ENCODE peak calls at places on chromosomes 1 and 21, in nine cellular contexts. X is Panc1; U is CD8-positive, alpha-beta T cell; Q is astrocyte; T is cardiac muscle cell; E is right cardiac atrium; W is sigmoid colon; P is GM23248; I is upper lobe of right lung. C is an unnamed sample.

GRCh38 chr1:24472527-24473251 is 29.9 kb upstream of the RCAN3 start:
- DNase-seq in X (no peak), U (no peak), Q (no peak), T (peak; percentile 53), E (no peak), W (no peak), P (no peak), I (no peak), C (no peak)

GRCh38 chr1:61397495-61397894 is 315.1 kb downstream of the NFIA start:
- DNase-seq in X (no peak), U (no peak), Q (no peak), T (no peak), E (no peak), W (no peak), P (no peak), I (no peak), C (no peak)

GRCh38 chr1:211553549-211553948 is 25.4 kb downstream of the SLC30A1 start:
- DNase-seq in X (no peak), U (no peak), Q (no peak), T (no peak), E (no peak), W (no peak), P (no peak), I (no peak), C (no peak)

GRCh38 chr1:219443763-219444162 is 169.1 kb downstream of the ZC3H11B start:
- DNase-seq in X (no peak), U (no peak), Q (peak; percentile 42), T (no peak), E (no peak), W (no peak), P (peak; percentile 80), I (no peak), C (no peak)

GRCh38 chr1:40184193-40184592 is 23.0 kb downstream of the RLF start:
- DNase-seq in X (no peak), U (no peak), Q (no peak), T (no peak), E (no peak), W (no peak), P (no peak), I (no peak), C (no peak)

GRCh38 chr1:231200417-231201031 is 38.7 kb downstream of the TRIM67 start:
- DNase-seq in X (no peak), U (no peak), Q (peak; percentile 11), T (peak; percentile 72), E (no peak), W (no peak), P (peak; percentile 62), I (no peak), C (no peak)

GRCh38 chr1:1907098-1907736 is 7.8 kb upstream of the CALML6 start:
- DNase-seq in X (no peak), U (peak; percentile 48), Q (no peak), T (no peak), E (peak; percentile 76), W (no peak), P (peak; percentile 22), I (peak; percentile 65), C (no peak)

GRCh38 chr1:155052412-155053400 is 1.6 kb downstream of the ADAM15 start:
- DNase-seq in X (no peak), U (no peak), Q (no peak), T (no peak), E (peak; percentile 79), W (no peak), P (peak; percentile 37), I (no peak), C (peak; percentile 83)

GRCh38 chr1:41381691-41382530 is 20.7 kb downstream of the FOXO6 start:
- DNase-seq in X (no peak), U (peak; percentile 57), Q (no peak), T (peak; percentile 65), E (peak; percentile 84), W (peak; percentile 83), P (peak; percentile 65), I (peak; percentile 84), C (no peak)

GRCh38 chr1:214476229-214476957 is 75.0 kb downstream of the PTPN14 start:
- DNase-seq in X (no peak), U (no peak), Q (peak; percentile 59), T (no peak), E (no peak), W (no peak), P (peak; percentile 31), I (no peak), C (peak; percentile 26)

GRCh38 chr1:39238476-39238875 is 34.0 kb downstream of the MACF1 start:
- DNase-seq in X (no peak), U (no peak), Q (peak; percentile 83), T (peak; percentile 96), E (peak; percentile 61), W (no peak), P (peak; percentile 89), I (no peak), C (peak; percentile 70)

GRCh38 chr1:201870397-201870796 is 18.3 kb upstream of the SHISA4 start:
- DNase-seq in X (no peak), U (no peak), Q (peak; percentile 89), T (no peak), E (no peak), W (no peak), P (peak; percentile 47), I (no peak), C (no peak)

GRCh38 chr1:246588322-246588721 is 22.1 kb downstream of the CNST start:
- DNase-seq in X (no peak), U (no peak), Q (peak; percentile 61), T (no peak), E (no peak), W (no peak), P (peak; percentile 89), I (no peak), C (no peak)

GRCh38 chr1:246591047-246591446 is 24.8 kb downstream of the CNST start:
- DNase-seq in X (no peak), U (no peak), Q (no peak), T (no peak), E (no peak), W (no peak), P (no peak), I (no peak), C (no peak)

GRCh38 chr1:246591958-246592357 is 25.7 kb downstream of the CNST start:
- DNase-seq in X (no peak), U (no peak), Q (no peak), T (no peak), E (no peak), W (no peak), P (peak; percentile 39), I (no peak), C (no peak)

GRCh38 chr1:246592695-246593094 is 26.4 kb downstream of the CNST start:
- DNase-seq in X (no peak), U (no peak), Q (peak; percentile 94), T (peak; percentile 97), E (no peak), W (no peak), P (peak; percentile 96), I (no peak), C (no peak)

GRCh38 chr1:246591504-246591903 is 25.2 kb downstream of the CNST start:
- DNase-seq in X (no peak), U (no peak), Q (no peak), T (no peak), E (no peak), W (no peak), P (no peak), I (no peak), C (no peak)
- H3K4me1 ChIP-seq in X (no peaks in the 10 kb centered on the region), U (peaks cover 22% of the 10 kb centered on the region), Q (peaks cover 23% of the 10 kb centered on the region), T (no peaks in the 10 kb centered on the region), E (no peaks in the 10 kb centered on the region), W (peaks cover 60% of the 10 kb centered on the region), P (peaks cover 86% of the 10 kb centered on the region), I (peaks cover 15% of the 10 kb centered on the region), C (no peaks in the 10 kb centered on the region)

DNA sequence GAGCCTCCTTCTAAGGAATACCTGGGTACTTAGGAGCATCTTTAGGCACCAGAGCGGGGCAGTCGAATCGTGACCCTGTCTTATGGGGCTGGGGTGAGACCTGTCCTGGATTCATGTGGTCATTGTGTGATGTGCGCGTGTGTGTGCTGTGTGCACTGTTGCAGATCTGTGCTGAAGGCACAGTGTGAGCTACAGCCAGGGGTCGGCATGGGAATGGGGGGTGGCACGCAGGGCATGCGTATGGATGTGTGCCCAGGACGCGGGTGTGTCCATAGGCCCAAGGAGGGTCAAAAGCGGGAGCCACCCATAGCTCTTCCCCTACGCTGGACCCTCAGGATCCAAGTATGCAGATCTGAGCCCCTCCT is 14.6 kb downstream of the PTPRF start:
- DNase-seq in X (no peak), U (no peak), Q (no peak), T (no peak), E (no peak), W (no peak), P (no peak), I (no peak), C (no peak)
- H3K4me1 ChIP-seq in X (no peaks in the 10 kb centered on the region), U (no peaks in the 10 kb centered on the region), Q (peaks cover 3% of the 10 kb centered on the region), T (peaks cover 39% of the 10 kb centered on the region), E (peaks cover 4% of the 10 kb centered on the region), W (peaks cover 67% of the 10 kb centered on the region), P (no peaks in the 10 kb centered on the region), I (peaks cover 24% of the 10 kb centered on the region), C (peaks cover 21% of the 10 kb centered on the region)

GRCh38 chr1:89810880-89811279 is 10.0 kb upstream of the LRRC8D start:
- DNase-seq in X (no peak), U (no peak), Q (no peak), T (no peak), E (no peak), W (no peak), P (peak; percentile 7), I (no peak), C (no peak)

GRCh38 chr1:89808429-89809117 is 12.3 kb upstream of the LRRC8D start:
- DNase-seq in X (no peak), U (no peak), Q (peak; percentile 59), T (peak; percentile 61), E (no peak), W (no peak), P (peak; percentile 76), I (no peak), C (no peak)

GRCh38 chr1:89809556-89809955 is 11.3 kb upstream of the LRRC8D start:
- DNase-seq in X (no peak), U (no peak), Q (peak; percentile 86), T (no peak), E (no peak), W (no peak), P (peak; percentile 68), I (no peak), C (no peak)

GRCh38 chr1:89812992-89813391 is 7.8 kb upstream of the LRRC8D start:
- DNase-seq in X (no peak), U (no peak), Q (no peak), T (peak; percentile 59), E (no peak), W (peak; percentile 84), P (peak; percentile 72), I (no peak), C (no peak)

DNA sequence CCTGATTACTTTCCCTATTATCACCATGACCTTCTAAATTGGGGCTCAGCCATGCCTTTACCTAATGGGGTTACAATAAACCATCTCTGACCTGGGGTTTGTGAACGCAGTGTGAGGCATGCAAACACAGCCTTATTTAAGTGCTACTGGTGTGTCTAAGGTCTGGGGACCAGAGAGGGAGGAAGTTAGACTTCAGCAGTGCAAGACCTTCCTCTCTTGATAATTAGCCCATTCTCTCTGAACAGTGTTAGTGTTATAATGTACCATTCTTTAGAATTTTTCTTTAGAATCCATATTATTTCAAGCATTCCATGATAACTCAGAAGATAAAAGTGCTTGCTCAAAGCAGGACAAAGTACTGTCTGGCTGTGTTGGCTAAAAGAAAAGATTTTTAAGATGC is 10.5 kb upstream of the LRRC8D start:
- DNase-seq in X (no peak), U (no peak), Q (no peak), T (no peak), E (no peak), W (no peak), P (no peak), I (no peak), C (no peak)
- H3K4me1 ChIP-seq in X (no peaks in the 10 kb centered on the region), U (no peaks in the 10 kb centered on the region), Q (peaks cover 10% of the 10 kb centered on the region), T (no peaks in the 10 kb centered on the region), E (no peaks in the 10 kb centered on the region), W (peaks cover 61% of the 10 kb centered on the region), P (peaks cover 41% of the 10 kb centered on the region), I (no peaks in the 10 kb centered on the region), C (peaks cover 5% of the 10 kb centered on the region)

GRCh38 chr21:15764878-15765277 is 35.1 kb downstream of the USP25 start:
- DNase-seq in X (no peak), U (no peak), Q (no peak), T (no peak), E (no peak), W (no peak), P (no peak), I (no peak), C (no peak)
- H3K4me1 ChIP-seq in X (no peaks in the 10 kb centered on the region), U (peaks cover 10% of the 10 kb centered on the region), Q (no peaks in the 10 kb centered on the region), T (peaks cover 11% of the 10 kb centered on the region), E (peaks cover 3% of the 10 kb centered on the region), W (peaks cover 43% of the 10 kb centered on the region), P (peaks cover 16% of the 10 kb centered on the region), I (peaks cover 28% of the 10 kb centered on the region), C (peaks cover 30% of the 10 kb centered on the region)

C was measured in heart left ventricle.